ENCODE peak calls at places on chromosome 6, in six cellular contexts. T, B, Z, S, G and X are unnamed samples.
A peak's percentile ranks its signal among the peaks of the same experiment; 100 is the strongest.

GRCh38 chr6:158279615-158280014 is 32.6 kb upstream of the TULP4 start:
- DNase-seq in T (no peak), B (no peak), Z (no peak), S (no peak), G (no peak), X (no peak)

GRCh38 chr6:87230801-87231200 is 75.4 kb downstream of the ZNF292 start:
- DNase-seq in T (no peak), B (no peak), Z (no peak), S (no peak), G (no peak), X (no peak)

GRCh38 chr6:143516700-143517446 is 5.4 kb upstream of the FUCA2 start:
- DNase-seq in T (no peak), B (no peak), Z (no peak), S (no peak), G (peak; percentile 57), X (no peak)

GRCh38 chr6:129447166-129447565 is 262.8 kb downstream of the ARHGAP18 start:
- DNase-seq in T (no peak), B (no peak), Z (no peak), S (no peak), G (no peak), X (no peak)

GRCh38 chr6:3314176-3314575 is 55.4 kb downstream of the PSMG4 start:
- DNase-seq in T (no peak), B (no peak), Z (no peak), S (no peak), G (no peak), X (no peak)

GRCh38 chr6:137413482-137413881 is 80.7 kb downstream of the OLIG3 start:
- DNase-seq in T (no peak), B (no peak), Z (no peak), S (no peak), G (no peak), X (no peak)

GRCh38 chr6:157989541-157990289 is 8.1 kb downstream of the SYNJ2 start:
- DNase-seq in T (peak; percentile 68), B (peak; percentile 73), Z (no peak), S (peak; percentile 76), G (peak; percentile 41), X (peak; percentile 91)

GRCh38 chr6:157455028-157455714 is 74.2 kb downstream of the ZDHHC14 start:
- DNase-seq in T (no peak), B (no peak), Z (no peak), S (no peak), G (no peak), X (no peak)

GRCh38 chr6:159533016-159533415 is 160.0 kb downstream of the SOD2 start:
- DNase-seq in T (no peak), B (no peak), Z (no peak), S (no peak), G (no peak), X (no peak)

GRCh38 chr6:46771556-46771955 is 21.6 kb upstream of the MEP1A start:
- DNase-seq in T (no peak), B (no peak), Z (no peak), S (no peak), G (peak; percentile 44), X (no peak)